ENCODE peak calls at places on chromosome 1, in five cellular contexts. One of them, this sample, is unnamed.

GRCh38 chr1:93437976-93438605 is 9.8 kb upstream of the FNBP1L start:
- DNase-seq in PC-9: peak; percentile 70
- DNase-seq in GM12865: peak; percentile 47
- DNase-seq in GM23338: peak; percentile 64
- DNase-seq in cardiac fibroblast: peak; percentile 80
- DNase-seq in this sample: peak; percentile 79

GRCh38 chr1:42179275-42179674 is 14.7 kb upstream of the GUCA2A start:
- DNase-seq in PC-9: no peak
- DNase-seq in GM12865: no peak
- DNase-seq in GM23338: no peak
- DNase-seq in cardiac fibroblast: peak; percentile 45
- DNase-seq in this sample: peak; percentile 94

GRCh38 chr1:159203621-159204020 is 1.1 kb upstream of the ACKR1 start:
- DNase-seq in PC-9: no peak
- DNase-seq in GM12865: no peak
- DNase-seq in GM23338: no peak
- DNase-seq in cardiac fibroblast: no peak
- DNase-seq in this sample: no peak

GRCh38 chr1:115430717-115431116 is 92.7 kb upstream of the NGF start:
- DNase-seq in PC-9: peak; percentile 99
- DNase-seq in GM12865: no peak
- DNase-seq in GM23338: no peak
- DNase-seq in cardiac fibroblast: peak; percentile 97
- DNase-seq in this sample: peak; percentile 83

GRCh38 chr1:173601588-173601987 is 1.3 kb downstream of the SLC9C2 start:
- DNase-seq in PC-9: no peak
- DNase-seq in GM12865: peak; percentile 55
- DNase-seq in GM23338: no peak
- DNase-seq in cardiac fibroblast: no peak
- DNase-seq in this sample: no peak

GRCh38 chr1:88357690-88358089 is 326.4 kb upstream of the PKN2 start:
- DNase-seq in PC-9: no peak
- DNase-seq in GM12865: no peak
- DNase-seq in GM23338: no peak
- DNase-seq in cardiac fibroblast: no peak
- DNase-seq in this sample: no peak

GRCh38 chr1:156524481-156524869 is 23.9 kb upstream of the MEF2D start:
- DNase-seq in PC-9: no peak
- DNase-seq in GM12865: peak; percentile 66
- DNase-seq in GM23338: no peak
- DNase-seq in cardiac fibroblast: no peak
- DNase-seq in this sample: no peak

GRCh38 chr1:74162333-74162732 is 35.6 kb downstream of the LRRIQ3 start:
- DNase-seq in PC-9: no peak
- DNase-seq in GM12865: no peak
- DNase-seq in GM23338: no peak
- DNase-seq in cardiac fibroblast: no peak
- DNase-seq in this sample: no peak

GRCh38 chr1:27057801-27058647 is 45.4 kb upstream of the TENT5B start:
- DNase-seq in PC-9: no peak
- DNase-seq in GM12865: no peak
- DNase-seq in GM23338: peak; percentile 78
- DNase-seq in cardiac fibroblast: no peak
- DNase-seq in this sample: peak; percentile 20

GRCh38 chr1:109240158-109241152 is 8.9 kb upstream of the CELSR2 start:
- DNase-seq in PC-9: peak; percentile 96
- DNase-seq in GM12865: no peak
- DNase-seq in GM23338: peak; percentile 87
- DNase-seq in cardiac fibroblast: peak; percentile 71
- DNase-seq in this sample: peak; percentile 41

GRCh38 chr1:25123551-25123950 is 108.8 kb downstream of the SYF2 start:
- DNase-seq in PC-9: no peak
- DNase-seq in GM12865: peak; percentile 63
- DNase-seq in GM23338: no peak
- DNase-seq in cardiac fibroblast: no peak
- DNase-seq in this sample: no peak

GRCh38 chr1:44154665-44155064 is 13.2 kb upstream of the KLF18 start:
- DNase-seq in PC-9: peak; percentile 98
- DNase-seq in GM12865: no peak
- DNase-seq in GM23338: peak; percentile 79
- DNase-seq in cardiac fibroblast: peak; percentile 45
- DNase-seq in this sample: no peak

GRCh38 chr1:6301526-6301925 is 40.6 kb upstream of the GPR153 start:
- DNase-seq in PC-9: peak; percentile 71
- DNase-seq in GM12865: no peak
- DNase-seq in GM23338: no peak
- DNase-seq in cardiac fibroblast: peak; percentile 54
- DNase-seq in this sample: no peak

GRCh38 chr1:6222644-6223043 is 13.1 kb downstream of the ICMT start:
- DNase-seq in PC-9: no peak
- DNase-seq in GM12865: no peak
- DNase-seq in GM23338: no peak
- DNase-seq in cardiac fibroblast: peak; percentile 46
- DNase-seq in this sample: peak; percentile 73

GRCh38 chr1:174433451-174433850 is 14.3 kb upstream of the GPR52 start:
- DNase-seq in PC-9: no peak
- DNase-seq in GM12865: no peak
- DNase-seq in GM23338: no peak
- DNase-seq in cardiac fibroblast: peak; percentile 70
- DNase-seq in this sample: peak; percentile 28

GRCh38 chr1:26890467-26890796 is 349 bp upstream of the GPN2 start:
- DNase-seq in PC-9: no peak
- DNase-seq in GM12865: no peak
- DNase-seq in GM23338: no peak
- DNase-seq in cardiac fibroblast: no peak
- DNase-seq in this sample: no peak

GRCh38 chr1:155513300-155513926 is 49.2 kb downstream of the ASH1L start:
- DNase-seq in PC-9: no peak
- DNase-seq in GM12865: no peak
- DNase-seq in GM23338: no peak
- DNase-seq in cardiac fibroblast: peak; percentile 78
- DNase-seq in this sample: peak; percentile 65

GRCh38 chr1:42765832-42766722 is 751 bp downstream of the P3H1 start:
- DNase-seq in PC-9: no peak
- DNase-seq in GM12865: peak; percentile 58
- DNase-seq in GM23338: peak; percentile 81
- DNase-seq in cardiac fibroblast: peak; percentile 79
- DNase-seq in this sample: peak; percentile 78

GRCh38 chr1:2537785-2538115 is 7.7 kb upstream of the HES5 start:
- DNase-seq in PC-9: no peak
- DNase-seq in GM12865: no peak
- DNase-seq in GM23338: no peak
- DNase-seq in cardiac fibroblast: no peak
- DNase-seq in this sample: no peak

GRCh38 chr1:203464743-203465142 is 10.9 kb upstream of the PRELP start:
- DNase-seq in PC-9: no peak
- DNase-seq in GM12865: no peak
- DNase-seq in GM23338: no peak
- DNase-seq in cardiac fibroblast: no peak
- DNase-seq in this sample: no peak

GRCh38 chr1:16260814-16261213 is 23.8 kb upstream of the CPLANE2 start:
- DNase-seq in PC-9: no peak
- DNase-seq in GM12865: no peak
- DNase-seq in GM23338: no peak
- DNase-seq in cardiac fibroblast: peak; percentile 59
- DNase-seq in this sample: peak; percentile 39

GRCh38 chr1:68213843-68214242 is 18.5 kb downstream of the WLS start:
- DNase-seq in PC-9: no peak
- DNase-seq in GM12865: no peak
- DNase-seq in GM23338: no peak
- DNase-seq in cardiac fibroblast: peak; percentile 80
- DNase-seq in this sample: peak; percentile 79

GRCh38 chr1:163361123-163361934 is 39.6 kb downstream of the NUF2 start:
- DNase-seq in PC-9: peak; percentile 37
- DNase-seq in GM12865: peak; percentile 20
- DNase-seq in GM23338: peak; percentile 69
- DNase-seq in cardiac fibroblast: peak; percentile 36
- DNase-seq in this sample: peak; percentile 18

GRCh38 chr1:188237573-188238353 is 1409.0 kb downstream of the PLA2G4A start:
- DNase-seq in PC-9: no peak
- DNase-seq in GM12865: peak; percentile 3
- DNase-seq in GM23338: no peak
- DNase-seq in cardiac fibroblast: peak; percentile 69
- DNase-seq in this sample: no peak

GRCh38 chr1:229507951-229508822 is at the start of gene NUP133:
- DNase-seq in PC-9: peak; percentile 91
- DNase-seq in GM12865: peak; percentile 98
- DNase-seq in GM23338: peak; percentile 100
- DNase-seq in cardiac fibroblast: peak; percentile 99
- DNase-seq in this sample: peak; percentile 99

GRCh38 chr1:229509576-229509975 is 1.4 kb upstream of the NUP133 start:
- DNase-seq in PC-9: no peak
- DNase-seq in GM12865: no peak
- DNase-seq in GM23338: no peak
- DNase-seq in cardiac fibroblast: peak; percentile 20
- DNase-seq in this sample: no peak

GRCh38 chr1:229507502-229507901 is 639 bp downstream of the NUP133 start:
- DNase-seq in PC-9: no peak
- DNase-seq in GM12865: no peak
- DNase-seq in GM23338: no peak
- DNase-seq in cardiac fibroblast: no peak
- DNase-seq in this sample: no peak

GRCh38 chr1:229508823-229509337 is 739 bp upstream of the NUP133 start:
- DNase-seq in PC-9: no peak
- DNase-seq in GM12865: peak; percentile 6
- DNase-seq in GM23338: no peak
- DNase-seq in cardiac fibroblast: no peak
- DNase-seq in this sample: no peak

DNA sequence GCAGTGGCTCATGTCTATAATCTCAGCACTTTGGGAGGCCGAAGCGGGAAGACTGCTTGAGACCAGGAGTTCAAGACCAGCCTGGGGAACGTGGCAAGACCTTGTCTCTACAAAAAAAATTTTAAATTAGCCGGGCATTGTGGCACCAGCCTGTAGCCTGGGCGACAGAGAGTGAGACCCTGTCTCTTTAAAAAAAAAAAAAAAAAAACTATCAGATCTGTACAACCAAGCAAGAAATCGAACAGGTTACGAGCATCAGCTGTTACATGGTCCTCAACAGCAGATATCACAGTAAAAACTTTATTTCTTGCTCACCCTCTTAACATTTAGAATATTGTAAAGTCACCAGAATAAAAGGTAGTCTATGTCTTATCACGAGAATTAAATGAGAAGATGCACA is 1.5 kb downstream of the NUP133 start:
- DNase-seq in PC-9: no peak
- DNase-seq in GM12865: no peak
- DNase-seq in GM23338: no peak
- DNase-seq in cardiac fibroblast: no peak
- DNase-seq in this sample: no peak
- H3K4me3 ChIP-seq in PC-9: peak overlapping the region; percentile 74
- H3K4me3 ChIP-seq in GM12865: peak overlapping the region; percentile 80
- H3K4me3 ChIP-seq in GM23338: peak overlapping the region; percentile 86
- H3K4me3 ChIP-seq in cardiac fibroblast: no peak overlapping the region
- H3K4me3 ChIP-seq in this sample: peak overlapping the region; percentile 83

DNA sequence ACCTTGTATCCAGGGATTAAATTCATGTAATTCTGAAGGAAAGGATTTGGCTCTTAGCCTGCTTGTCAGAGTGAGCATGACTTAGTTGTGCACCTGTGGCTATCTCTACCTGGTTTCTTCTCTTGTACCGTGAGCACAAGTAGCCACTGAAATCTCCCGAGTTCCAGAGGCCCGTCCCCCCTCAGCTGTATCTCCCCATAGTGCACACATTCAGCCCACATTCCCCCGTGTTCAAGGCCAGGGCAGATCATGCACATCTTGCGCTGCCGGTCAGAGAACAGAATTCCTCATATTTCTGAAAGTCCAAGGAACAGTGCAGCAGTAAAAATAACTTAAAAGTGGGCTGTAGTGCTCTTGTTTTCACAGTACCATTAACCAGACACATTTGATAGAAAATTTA is 2.4 kb downstream of the TENT5C start:
- DNase-seq in PC-9: no peak
- DNase-seq in GM12865: no peak
- DNase-seq in GM23338: no peak
- DNase-seq in cardiac fibroblast: no peak
- DNase-seq in this sample: no peak
- H3K4me3 ChIP-seq in PC-9: no peak overlapping the region
- H3K4me3 ChIP-seq in GM12865: peak overlapping the region; percentile 70
- H3K4me3 ChIP-seq in GM23338: peak overlapping the region; percentile 94
- H3K4me3 ChIP-seq in cardiac fibroblast: no peak overlapping the region
- H3K4me3 ChIP-seq in this sample: no peak overlapping the region

DNA sequence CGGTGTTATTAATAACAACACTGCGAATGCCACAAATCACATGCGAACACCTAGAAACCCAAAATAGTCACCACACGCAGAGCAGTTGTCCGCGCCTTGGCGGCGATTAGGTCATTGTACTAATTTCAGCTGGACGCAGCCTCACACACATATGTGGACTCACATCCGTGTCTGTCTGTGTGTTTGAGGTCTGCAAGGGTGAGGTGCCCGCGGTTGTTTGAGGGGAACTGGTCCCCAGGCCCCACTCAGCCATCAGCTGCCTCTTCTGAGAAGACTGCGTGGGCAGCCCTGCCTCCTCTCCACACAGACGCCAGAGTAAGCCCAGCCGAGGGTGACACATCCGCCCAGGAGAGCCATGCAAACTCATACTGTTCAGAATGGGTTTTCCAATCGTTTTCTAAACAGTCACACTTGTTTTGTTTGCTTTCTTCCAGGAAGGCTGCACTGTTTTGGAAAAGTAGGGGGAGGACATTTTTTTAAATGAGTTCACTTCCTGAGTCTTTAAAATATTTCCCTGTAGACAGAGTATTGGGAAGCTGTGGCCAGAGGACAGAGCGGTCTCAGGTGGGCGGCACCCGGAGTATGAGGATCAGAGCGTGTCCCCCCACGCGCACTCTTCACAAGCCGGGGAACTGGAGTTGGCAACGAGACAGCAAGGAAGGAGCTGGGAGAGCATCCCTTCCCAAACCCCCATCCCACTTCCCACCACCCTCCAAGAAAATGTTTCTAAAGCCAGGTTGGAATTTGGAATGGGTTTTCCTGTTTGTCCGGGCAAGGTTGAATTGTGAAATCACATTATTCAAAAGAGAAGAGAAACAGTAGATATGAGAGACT is 53.3 kb downstream of the TOMM20 start:
- DNase-seq in PC-9: peak; percentile 95
- DNase-seq in GM12865: peak; percentile 96
- DNase-seq in GM23338: no peak
- DNase-seq in cardiac fibroblast: peak; percentile 97
- DNase-seq in this sample: peak; percentile 87
- H3K4me3 ChIP-seq in PC-9: peak overlapping the region; percentile 61
- H3K4me3 ChIP-seq in GM12865: peak overlapping the region; percentile 58
- H3K4me3 ChIP-seq in GM23338: no peak overlapping the region
- H3K4me3 ChIP-seq in cardiac fibroblast: no peak overlapping the region
- H3K4me3 ChIP-seq in this sample: no peak overlapping the region

DNA sequence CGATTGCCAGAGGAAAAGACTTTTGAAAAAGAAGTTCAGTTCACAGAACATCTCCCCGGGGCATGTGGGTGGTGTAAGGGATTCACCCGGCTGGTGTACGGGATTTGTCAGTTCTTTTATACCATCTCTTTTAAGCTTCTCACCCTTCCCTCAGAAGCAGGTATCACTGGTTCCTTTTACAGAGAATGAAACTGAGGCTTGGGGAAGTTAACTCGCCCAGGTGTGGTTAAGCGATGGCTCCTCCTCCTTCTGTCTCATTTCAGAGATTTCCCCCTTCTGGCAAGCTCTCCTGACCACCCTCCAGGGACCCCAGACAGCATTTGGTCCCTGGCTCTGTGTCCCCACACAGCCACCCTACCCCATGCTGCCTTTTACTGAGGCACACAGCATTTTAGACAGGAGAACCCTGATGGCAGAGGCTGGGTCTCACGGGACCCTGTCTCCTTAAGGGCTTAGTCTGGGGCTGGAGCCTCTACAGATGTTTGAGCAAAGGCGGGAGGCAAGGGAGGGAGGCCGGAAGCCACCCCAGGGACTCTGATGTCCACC is 2.8 kb upstream of the ECE1 start:
- DNase-seq in PC-9: no peak
- DNase-seq in GM12865: peak; percentile 90
- DNase-seq in GM23338: no peak
- DNase-seq in cardiac fibroblast: no peak
- DNase-seq in this sample: no peak
- H3K4me3 ChIP-seq in PC-9: no peak overlapping the region
- H3K4me3 ChIP-seq in GM12865: peak overlapping the region; percentile 51
- H3K4me3 ChIP-seq in GM23338: no peak overlapping the region
- H3K4me3 ChIP-seq in cardiac fibroblast: no peak overlapping the region
- H3K4me3 ChIP-seq in this sample: no peak overlapping the region